ENCODE peak calls at places on chromosomes 16 and 17, in eight cellular contexts. R is A549; S is HT1080; K is small intestine; P is T-helper 2 cell treated with Interferon-gamma antibody and Interleukin-4, amounts not matched to agents 5 μg/mL and 100 μg/mL, for 36 hours; A is GM10248; F is left ventricle myocardium inferior; C is astrocyte of the hippocampus. I is an unnamed sample.

GRCh38 chr16:35798885-35799426 is 2339.5 kb downstream of the TP53TG3F start:
- DNase-seq in R (peak), P (no peak), A (no peak), F (peak), K (peak), C (no peak), S (peak), I (no peak)

GRCh38 chr16:50945136-50945535 is 203.2 kb downstream of the CYLD start:
- DNase-seq in P (no peak), S (no peak), C (no peak), K (no peak), F (no peak), R (no peak), A (no peak), I (no peak)

GRCh38 chr16:64892843-64893242 is 229.0 kb downstream of the CDH11 start:
- DNase-seq in A (no peak), F (no peak), S (peak), R (no peak), P (no peak), K (no peak), C (peak), I (no peak)

GRCh38 chr17:50058296-50058945 is 2.5 kb downstream of the ITGA3 start:
- DNase-seq in A (no peak), K (no peak), P (no peak), R (no peak), C (no peak), F (no peak), S (no peak), I (no peak)

GRCh38 chr17:58391302-58391984 is 25.9 kb downstream of the RNF43 start:
- DNase-seq in K (peak), P (no peak), S (peak), A (no peak), F (no peak), R (peak), C (peak), I (no peak)

GRCh38 chr17:73020110-73020509 is 72.4 kb downstream of the SLC39A11 start:
- DNase-seq in A (no peak), R (no peak), K (no peak), F (no peak), C (no peak), P (no peak), S (no peak), I (no peak)

GRCh38 chr16:87836844-87837581 is 32.3 kb downstream of the SLC7A5 start:
- DNase-seq in R (no peak), C (peak), P (no peak), K (no peak), S (no peak), F (peak), A (no peak), I (no peak)

GRCh38 chr17:52027081-52027480 is 131.4 kb downstream of the CA10 start:
- DNase-seq in R (no peak), K (no peak), A (no peak), P (no peak), C (no peak), F (no peak), S (peak), I (no peak)

GRCh38 chr17:7557825-7558543 is 566 bp upstream of the TNFSF13 start:
- DNase-seq in A (peak), S (no peak), F (peak), P (no peak), C (peak), K (peak), R (peak), I (no peak)

GRCh38 chr17:42277342-42277712 is 1.1 kb upstream of the STAT5B start:
- DNase-seq in C (no peak), R (no peak), A (peak), S (no peak), P (no peak), K (peak), F (no peak), I (no peak)

GRCh38 chr17:76191891-76192290 is 48.4 kb downstream of the RNF157 start:
- DNase-seq in A (peak), R (no peak), F (no peak), S (no peak), K (peak), P (peak), C (no peak), I (peak)

GRCh38 chr17:83198366-83199341 is 119.2 kb downstream of the METRNL start:
- DNase-seq in F (peak), R (no peak), S (no peak), C (no peak), P (peak), K (no peak), A (no peak), I (no peak)

GRCh38 chr17:27496005-27496404 is 39.8 kb downstream of the KSR1 start:
- DNase-seq in C (no peak), K (no peak), R (no peak), P (no peak), S (no peak), F (no peak), A (peak), I (no peak)

GRCh38 chr17:28849281-28849680 is 5.5 kb upstream of the ERAL1 start:
- DNase-seq in R (peak), S (no peak), P (no peak), K (no peak), A (peak), F (no peak), C (no peak), I (no peak)

GRCh38 chr16:61261315-61261714 is 774.9 kb downstream of the CDH8 start:
- DNase-seq in R (no peak), S (no peak), K (no peak), C (no peak), F (no peak), A (no peak), P (no peak), I (no peak)

GRCh38 chr17:4365628-4366311 is 705 bp downstream of the UBE2G1 start:
- DNase-seq in F (peak), R (peak), P (peak), K (peak), A (no peak), S (peak), C (peak), I (no peak)

GRCh38 chr17:50931003-50931878 is 65.1 kb upstream of the TOB1 start:
- DNase-seq in P (no peak), A (peak), R (peak), C (peak), K (peak), S (no peak), F (peak), I (peak)

GRCh38 chr17:44501866-44502265 is 1.3 kb downstream of the GPATCH8 start:
- DNase-seq in R (no peak), C (peak), P (no peak), F (no peak), A (no peak), K (peak), S (peak), I (no peak)

GRCh38 chr16:58306327-58306726 is 11.5 kb upstream of the PRSS54 start:
- DNase-seq in P (peak), A (no peak), K (peak), F (no peak), S (peak), C (peak), R (peak), I (no peak)

GRCh38 chr17:79651751-79652150 is 40.9 kb upstream of the RBFOX3 start:
- DNase-seq in F (no peak), R (no peak), P (no peak), S (no peak), K (no peak), A (no peak), C (no peak), I (no peak)

GRCh38 chr17:41959336-41960095 is 7.1 kb upstream of the CNP start:
- DNase-seq in K (no peak), F (no peak), C (peak), P (no peak), A (no peak), S (peak), R (peak), I (no peak)

I was measured in central memory CD8-positive, alpha-beta T cell.